ENCODE peak calls at places on chromosomes 13 and 19, in four cellular contexts. C is type B pancreatic cell, S is COLO829, F is left lung. J is an unnamed sample.

GRCh38 chr19:10884273-10884672 is 12.9 kb downstream of the CARM1 start:
- DNase-seq in C (no peak), S (no peak), F (no peak), J (no peak)

GRCh38 chr19:12773571-12773970 is 1.8 kb downstream of the HOOK2 start:
- DNase-seq in C (no peak), S (no peak), F (no peak), J (no peak)

GRCh38 chr13:105139380-105140285 is 1395.8 kb downstream of the EFNB2 start:
- DNase-seq in C (no peak), S (peak; percentile 50), F (peak; percentile 83), J (peak; percentile 66)

GRCh38 chr19:11444059-11444458 is 8.6 kb downstream of the PRKCSH start:
- DNase-seq in C (no peak), S (no peak), F (no peak), J (no peak)

GRCh38 chr19:10132848-10133350 is 13.2 kb upstream of the EIF3G start:
- DNase-seq in C (no peak), S (no peak), F (no peak), J (no peak)

GRCh38 chr19:55913643-55914268 is 18.4 kb downstream of the NLRP13 start:
- DNase-seq in C (no peak), S (no peak), F (no peak), J (no peak)

GRCh38 chr13:30923423-30923822 is 9.0 kb upstream of the TEX26 start:
- DNase-seq in C (no peak), S (no peak), F (no peak), J (no peak)

GRCh38 chr19:19405919-19406877 is 723 bp downstream of the GATAD2A start:
- DNase-seq in C (no peak), S (no peak), F (peak; percentile 88), J (no peak)

GRCh38 chr13:27442071-27442647 is 8.2 kb downstream of the MTIF3 start:
- DNase-seq in C (no peak), S (no peak), F (peak; percentile 53), J (no peak)

GRCh38 chr13:89066868-89067466 is 1395.8 kb downstream of the SLITRK5 start:
- DNase-seq in C (no peak), S (peak; percentile 13), F (no peak), J (no peak)

GRCh38 chr13:71661921-71662320 is 205.1 kb downstream of the DACH1 start:
- DNase-seq in C (no peak), S (no peak), F (no peak), J (no peak)

GRCh38 chr13:107842562-107843180 is 372.7 kb downstream of the LIG4 start:
- DNase-seq in C (no peak), S (no peak), F (no peak), J (no peak)

GRCh38 chr13:50732712-50733111 is 110.8 kb downstream of the DLEU7 start:
- DNase-seq in C (no peak), S (no peak), F (no peak), J (no peak)

GRCh38 chr13:26663801-26664200 is 96.8 kb downstream of the GPR12 start:
- DNase-seq in C (no peak), S (no peak), F (no peak), J (no peak)

GRCh38 chr13:77316430-77316829 is 10.5 kb downstream of the MYCBP2 start:
- DNase-seq in C (no peak), S (no peak), F (no peak), J (no peak)

GRCh38 chr13:64755961-64756360 is 2474.2 kb downstream of the PCDH9 start:
- DNase-seq in C (no peak), S (no peak), F (no peak), J (no peak)

GRCh38 chr13:40161008-40161694 is 505.3 kb downstream of the FOXO1 start:
- DNase-seq in C (no peak), S (no peak), F (no peak), J (no peak)

GRCh38 chr13:23634897-23635296 is 64.7 kb downstream of the TNFRSF19 start:
- DNase-seq in C (no peak), S (no peak), F (no peak), J (no peak)

GRCh38 chr13:20713014-20713376 is 9.5 kb downstream of the IL17D start:
- DNase-seq in C (no peak), S (no peak), F (no peak), J (no peak)

GRCh38 chr19:10333758-10334339 is 520 bp upstream of the RAVER1 start:
- DNase-seq in C (no peak), S (no peak), F (no peak), J (no peak)

GRCh38 chr19:36113895-36114762 is 546 bp downstream of the POLR2I start:
- DNase-seq in C (no peak), S (no peak), F (peak; percentile 83), J (peak; percentile 26)

J was measured in NCI-H2227 treated with DMSO at 0.1 percent for 48 hours.